ENCODE peak calls at places on chromosome 12, in four cellular contexts. K is RWPE2, Q is mucosa of descending colon, R is tibial artery. S is an unnamed sample. For H3K4me1, the result is how much of the 10 kb centered on the place peaks cover.

GRCh38 chr12:848519-849191 is 96.3 kb downstream of the WNK1 start:
- DNase-seq in K (no peak), Q (no peak), R (no peak), S (no peak)

GRCh38 chr12:13941258-13942249 is 39.8 kb downstream of the GRIN2B start:
- DNase-seq in K (no peak), Q (peak), R (peak), S (peak)

GRCh38 chr12:4116251-4117111 is 157.1 kb upstream of the CCND2 start:
- DNase-seq in R (no peak), Q (peak), K (peak), S (no peak)

GRCh38 chr12:109892748-109893147 is 7.3 kb upstream of the TCHP start:
- DNase-seq in K (no peak), Q (no peak), R (no peak), S (no peak)

GRCh38 chr12:104152691-104153241 is 14.8 kb upstream of the NFYB start:
- DNase-seq in Q (no peak), K (no peak), R (no peak), S (no peak)

GRCh38 chr12:53227341-53227740 is 4.7 kb downstream of the RARG start:
- DNase-seq in Q (no peak), R (no peak), K (no peak), S (no peak)

GRCh38 chr12:50425859-50426258 is 25.2 kb downstream of the LARP4 start:
- DNase-seq in Q (no peak), R (no peak), K (no peak), S (no peak)

GRCh38 chr12:15701721-15702156 is 87.4 kb downstream of the EPS8 start:
- DNase-seq in Q (no peak), K (no peak), R (no peak), S (no peak)

GRCh38 chr12:98997-99396 is 32.4 kb downstream of the IQSEC3 start:
- DNase-seq in K (no peak), R (no peak), Q (no peak), S (no peak)

GRCh38 chr12:85725991-85726390 is 110.2 kb downstream of the RASSF9 start:
- DNase-seq in Q (no peak), R (no peak), K (no peak), S (no peak)

GRCh38 chr12:14770495-14771313 is 32.6 kb downstream of the WBP11 start:
- DNase-seq in K (peak), R (peak), Q (peak), S (peak)

GRCh38 chr12:57581802-57582201 is 9.2 kb upstream of the PIP4K2C start:
- DNase-seq in R (no peak), Q (no peak), K (no peak), S (no peak)

GRCh38 chr12:131048611-131048990 is 94.9 kb downstream of the ADGRD1 start:
- DNase-seq in R (no peak), K (peak), Q (no peak), S (no peak)

GRCh38 chr12:21962821-21963220 is 21.6 kb upstream of the ABCC9 start:
- DNase-seq in R (no peak), K (no peak), Q (no peak), S (no peak)
- TF ChIP-seq CTCF in R (no peak), K (no peak), Q (no peak), S (no peak)

GRCh38 chr12:132061641-132062430 is 82.3 kb downstream of the DDX51 start:
- DNase-seq in R (no peak), K (no peak), Q (no peak), S (no peak)
- H3K4me1 ChIP-seq in R (under half), K (under half), Q (under half), S (under half)

GRCh38 chr12:78037707-78038106 is 207.0 kb downstream of the NAV3 start:
- DNase-seq in Q (no peak), R (no peak), K (no peak), S (no peak)

GRCh38 chr12:78038986-78039385 is 208.3 kb downstream of the NAV3 start:
- DNase-seq in K (no peak), Q (no peak), R (no peak), S (no peak)

GRCh38 chr12:78035913-78036658 is 205.4 kb downstream of the NAV3 start:
- DNase-seq in R (no peak), Q (no peak), K (no peak), S (no peak)

GRCh38 chr12:78038541-78038940 is 207.8 kb downstream of the NAV3 start:
- DNase-seq in K (no peak), R (no peak), Q (no peak), S (no peak)

GRCh38 chr12:78036889-78037288 is 206.2 kb downstream of the NAV3 start:
- DNase-seq in R (no peak), K (no peak), Q (no peak), S (no peak)
- H3K4me3 ChIP-seq in R (no peak), K (no peak), Q (no peak), S (no peak)

GRCh38 chr12:93825926-93826599 is 148.9 kb downstream of the CRADD start:
- DNase-seq in Q (no peak), R (no peak), K (no peak), S (no peak)

GRCh38 chr12:93824514-93825500 is 147.6 kb downstream of the CRADD start:
- DNase-seq in R (no peak), K (no peak), Q (no peak), S (no peak)

GRCh38 chr12:93823616-93824410 is 146.6 kb downstream of the CRADD start:
- DNase-seq in K (no peak), R (no peak), Q (no peak), S (no peak)

GRCh38 chr12:93827179-93827578 is 150.0 kb downstream of the CRADD start:
- DNase-seq in Q (no peak), K (no peak), R (no peak), S (no peak)

GRCh38 chr12:93825501-93825888 is 148.3 kb downstream of the CRADD start:
- DNase-seq in R (no peak), K (no peak), Q (no peak), S (no peak)
- TF ChIP-seq CTCF in R (no peak), K (no peak), Q (no peak), S (no peak)

DNA sequence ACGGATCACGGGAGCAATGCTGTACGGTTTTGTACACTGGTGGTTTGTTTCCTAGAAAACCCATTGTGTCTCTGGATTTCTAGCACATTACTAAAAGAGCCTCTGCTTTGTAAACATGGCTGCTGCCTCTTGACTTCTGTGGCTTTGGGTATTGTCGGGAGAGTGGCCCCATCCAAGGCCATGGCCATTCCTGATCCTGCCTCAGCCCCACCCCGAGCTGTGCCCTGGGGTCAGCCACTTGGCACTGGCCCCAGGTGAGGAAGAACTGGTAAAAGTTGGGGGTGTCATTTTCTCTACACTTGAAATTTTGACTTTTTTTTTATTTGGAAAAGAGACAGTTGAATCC is 36.5 kb downstream of the SLC8B1 start:
- DNase-seq in K (no peak), R (no peak), Q (no peak), S (no peak)
- H3K4me1 ChIP-seq in K (under half), R (under half), Q (under half), S (under half)